ENCODE peak calls at places on chromosomes 6 and 20, in nine cellular contexts. One of them, this sample, is unnamed.
A peak's percentile ranks its signal among the peaks of the same experiment; 100 is the strongest.

GRCh38 chr6:158324136-158324535 is 11.9 kb downstream of the TULP4 start:
- DNase-seq in adrenal gland: no peak
- DNase-seq in prostate gland: no peak
- DNase-seq in right atrium auricular region: no peak
- DNase-seq in gastrocnemius medialis: no peak
- DNase-seq in WERI-Rb-1: no peak
- DNase-seq in brain microvascular endothelial cell: peak; percentile 11
- DNase-seq in CD4-positive, alpha-beta T cell: no peak
- DNase-seq in heart left ventricle: no peak
- DNase-seq in this sample: no peak

GRCh38 chr6:157563611-157564284 is 182.8 kb downstream of the ZDHHC14 start:
- DNase-seq in CD4-positive, alpha-beta T cell: no peak
- DNase-seq in adrenal gland: no peak
- DNase-seq in prostate gland: no peak
- DNase-seq in right atrium auricular region: no peak
- DNase-seq in gastrocnemius medialis: no peak
- DNase-seq in heart left ventricle: no peak
- DNase-seq in WERI-Rb-1: no peak
- DNase-seq in brain microvascular endothelial cell: no peak
- DNase-seq in this sample: no peak

GRCh38 chr6:157381631-157382621 is 936 bp downstream of the ZDHHC14 start:
- DNase-seq in prostate gland: peak; percentile 50
- DNase-seq in CD4-positive, alpha-beta T cell: peak; percentile 36
- DNase-seq in adrenal gland: peak; percentile 61
- DNase-seq in heart left ventricle: peak; percentile 77
- DNase-seq in gastrocnemius medialis: peak; percentile 36
- DNase-seq in WERI-Rb-1: peak; percentile 56
- DNase-seq in right atrium auricular region: peak; percentile 68
- DNase-seq in brain microvascular endothelial cell: peak; percentile 40
- DNase-seq in this sample: no peak

GRCh38 chr6:101397199-101397598 is 3.7 kb downstream of the GRIK2 start:
- DNase-seq in WERI-Rb-1: no peak
- DNase-seq in heart left ventricle: no peak
- DNase-seq in CD4-positive, alpha-beta T cell: no peak
- DNase-seq in adrenal gland: no peak
- DNase-seq in brain microvascular endothelial cell: no peak
- DNase-seq in prostate gland: no peak
- DNase-seq in gastrocnemius medialis: no peak
- DNase-seq in right atrium auricular region: no peak
- DNase-seq in this sample: no peak

GRCh38 chr6:132898376-132898775 is 84.0 kb downstream of the RPS12 start:
- DNase-seq in adrenal gland: no peak
- DNase-seq in prostate gland: no peak
- DNase-seq in WERI-Rb-1: no peak
- DNase-seq in CD4-positive, alpha-beta T cell: no peak
- DNase-seq in brain microvascular endothelial cell: no peak
- DNase-seq in gastrocnemius medialis: no peak
- DNase-seq in heart left ventricle: no peak
- DNase-seq in right atrium auricular region: no peak
- DNase-seq in this sample: no peak

GRCh38 chr6:3329491-3330051 is 70.8 kb downstream of the PSMG4 start:
- DNase-seq in WERI-Rb-1: no peak
- DNase-seq in gastrocnemius medialis: peak; percentile 29
- DNase-seq in adrenal gland: no peak
- DNase-seq in CD4-positive, alpha-beta T cell: no peak
- DNase-seq in heart left ventricle: no peak
- DNase-seq in brain microvascular endothelial cell: no peak
- DNase-seq in right atrium auricular region: no peak
- DNase-seq in prostate gland: no peak
- DNase-seq in this sample: no peak

GRCh38 chr20:47676219-47676721 is 109.0 kb downstream of the SULF2 start:
- DNase-seq in adrenal gland: no peak
- DNase-seq in gastrocnemius medialis: no peak
- DNase-seq in WERI-Rb-1: peak; percentile 38
- DNase-seq in right atrium auricular region: no peak
- DNase-seq in heart left ventricle: no peak
- DNase-seq in CD4-positive, alpha-beta T cell: no peak
- DNase-seq in prostate gland: no peak
- DNase-seq in brain microvascular endothelial cell: no peak
- DNase-seq in this sample: no peak

GRCh38 chr6:131101911-131102680 is 33.2 kb upstream of the AKAP7 start:
- DNase-seq in gastrocnemius medialis: no peak
- DNase-seq in heart left ventricle: no peak
- DNase-seq in adrenal gland: no peak
- DNase-seq in prostate gland: no peak
- DNase-seq in WERI-Rb-1: no peak
- DNase-seq in right atrium auricular region: no peak
- DNase-seq in CD4-positive, alpha-beta T cell: no peak
- DNase-seq in brain microvascular endothelial cell: no peak
- DNase-seq in this sample: no peak

GRCh38 chr6:85278456-85279035 is 171.3 kb upstream of the NT5E start:
- DNase-seq in CD4-positive, alpha-beta T cell: no peak
- DNase-seq in brain microvascular endothelial cell: no peak
- DNase-seq in heart left ventricle: no peak
- DNase-seq in WERI-Rb-1: no peak
- DNase-seq in right atrium auricular region: no peak
- DNase-seq in gastrocnemius medialis: no peak
- DNase-seq in prostate gland: no peak
- DNase-seq in adrenal gland: no peak
- DNase-seq in this sample: no peak

GRCh38 chr20:37968726-37969401 is 64.4 kb downstream of the TTI1 start:
- DNase-seq in heart left ventricle: no peak
- DNase-seq in gastrocnemius medialis: no peak
- DNase-seq in WERI-Rb-1: peak; percentile 48
- DNase-seq in prostate gland: no peak
- DNase-seq in CD4-positive, alpha-beta T cell: no peak
- DNase-seq in brain microvascular endothelial cell: peak; percentile 21
- DNase-seq in right atrium auricular region: peak; percentile 13
- DNase-seq in adrenal gland: peak; percentile 2
- DNase-seq in this sample: no peak

GRCh38 chr20:37994512-37994911 is 38.7 kb downstream of the TTI1 start:
- DNase-seq in right atrium auricular region: no peak
- DNase-seq in CD4-positive, alpha-beta T cell: no peak
- DNase-seq in heart left ventricle: no peak
- DNase-seq in gastrocnemius medialis: peak; percentile 84
- DNase-seq in adrenal gland: peak; percentile 41
- DNase-seq in WERI-Rb-1: no peak
- DNase-seq in brain microvascular endothelial cell: peak; percentile 50
- DNase-seq in prostate gland: peak; percentile 21
- DNase-seq in this sample: no peak

GRCh38 chr6:37582309-37582708 is 82.6 kb upstream of the CCDC167 start:
- DNase-seq in prostate gland: no peak
- DNase-seq in adrenal gland: no peak
- DNase-seq in right atrium auricular region: no peak
- DNase-seq in heart left ventricle: peak; percentile 44
- DNase-seq in CD4-positive, alpha-beta T cell: no peak
- DNase-seq in WERI-Rb-1: no peak
- DNase-seq in gastrocnemius medialis: no peak
- DNase-seq in brain microvascular endothelial cell: no peak
- DNase-seq in this sample: no peak

GRCh38 chr20:25669826-25670422 is 26.7 kb downstream of the ZNF337 start:
- DNase-seq in prostate gland: no peak
- DNase-seq in WERI-Rb-1: peak; percentile 14
- DNase-seq in right atrium auricular region: no peak
- DNase-seq in adrenal gland: no peak
- DNase-seq in brain microvascular endothelial cell: peak; percentile 15
- DNase-seq in gastrocnemius medialis: no peak
- DNase-seq in CD4-positive, alpha-beta T cell: no peak
- DNase-seq in heart left ventricle: no peak
- DNase-seq in this sample: no peak

GRCh38 chr6:42342011-42342553 is 109.6 kb downstream of the TRERF1 start:
- DNase-seq in gastrocnemius medialis: no peak
- DNase-seq in brain microvascular endothelial cell: no peak
- DNase-seq in adrenal gland: no peak
- DNase-seq in right atrium auricular region: no peak
- DNase-seq in prostate gland: no peak
- DNase-seq in heart left ventricle: no peak
- DNase-seq in WERI-Rb-1: no peak
- DNase-seq in CD4-positive, alpha-beta T cell: no peak
- DNase-seq in this sample: no peak

GRCh38 chr6:45187841-45188240 is 140.3 kb upstream of the RUNX2 start:
- DNase-seq in prostate gland: no peak
- DNase-seq in WERI-Rb-1: no peak
- DNase-seq in right atrium auricular region: no peak
- DNase-seq in brain microvascular endothelial cell: peak; percentile 55
- DNase-seq in heart left ventricle: no peak
- DNase-seq in gastrocnemius medialis: no peak
- DNase-seq in CD4-positive, alpha-beta T cell: no peak
- DNase-seq in adrenal gland: no peak
- DNase-seq in this sample: no peak

GRCh38 chr20:33099842-33100538 is 20.5 kb downstream of the BPIFB4 start:
- DNase-seq in prostate gland: no peak
- DNase-seq in heart left ventricle: no peak
- DNase-seq in WERI-Rb-1: no peak
- DNase-seq in CD4-positive, alpha-beta T cell: no peak
- DNase-seq in brain microvascular endothelial cell: no peak
- DNase-seq in right atrium auricular region: peak; percentile 62
- DNase-seq in gastrocnemius medialis: no peak
- DNase-seq in adrenal gland: no peak
- DNase-seq in this sample: no peak

GRCh38 chr6:79518850-79519249 is 18.4 kb downstream of the LCA5 start:
- DNase-seq in CD4-positive, alpha-beta T cell: no peak
- DNase-seq in brain microvascular endothelial cell: no peak
- DNase-seq in prostate gland: no peak
- DNase-seq in right atrium auricular region: no peak
- DNase-seq in adrenal gland: no peak
- DNase-seq in heart left ventricle: no peak
- DNase-seq in WERI-Rb-1: no peak
- DNase-seq in gastrocnemius medialis: no peak
- DNase-seq in this sample: no peak

GRCh38 chr20:51760905-51761544 is 7.2 kb downstream of the ATP9A start:
- DNase-seq in adrenal gland: no peak
- DNase-seq in CD4-positive, alpha-beta T cell: no peak
- DNase-seq in WERI-Rb-1: no peak
- DNase-seq in gastrocnemius medialis: no peak
- DNase-seq in brain microvascular endothelial cell: peak; percentile 48
- DNase-seq in prostate gland: no peak
- DNase-seq in heart left ventricle: no peak
- DNase-seq in right atrium auricular region: no peak
- DNase-seq in this sample: no peak

GRCh38 chr6:46490425-46491200 is 636 bp downstream of the RCAN2 start:
- DNase-seq in prostate gland: no peak
- DNase-seq in right atrium auricular region: no peak
- DNase-seq in heart left ventricle: no peak
- DNase-seq in WERI-Rb-1: peak; percentile 80
- DNase-seq in CD4-positive, alpha-beta T cell: no peak
- DNase-seq in adrenal gland: peak; percentile 43
- DNase-seq in brain microvascular endothelial cell: no peak
- DNase-seq in gastrocnemius medialis: peak; percentile 69
- DNase-seq in this sample: no peak

GRCh38 chr20:13800728-13801134 is 15.9 kb downstream of the NDUFAF5 start:
- DNase-seq in WERI-Rb-1: no peak
- DNase-seq in CD4-positive, alpha-beta T cell: no peak
- DNase-seq in brain microvascular endothelial cell: peak; percentile 69
- DNase-seq in prostate gland: peak; percentile 92
- DNase-seq in gastrocnemius medialis: peak; percentile 91
- DNase-seq in adrenal gland: peak; percentile 63
- DNase-seq in heart left ventricle: peak; percentile 94
- DNase-seq in right atrium auricular region: peak; percentile 79
- DNase-seq in this sample: no peak
- H3K27ac ChIP-seq in WERI-Rb-1: no peak overlapping the region
- H3K27ac ChIP-seq in CD4-positive, alpha-beta T cell: no peak overlapping the region
- H3K27ac ChIP-seq in brain microvascular endothelial cell: no peak overlapping the region
- H3K27ac ChIP-seq in prostate gland: peak overlapping the region; percentile 31
- H3K27ac ChIP-seq in gastrocnemius medialis: peak overlapping the region; percentile 69
- H3K27ac ChIP-seq in adrenal gland: no peak overlapping the region
- H3K27ac ChIP-seq in heart left ventricle: peak overlapping the region; percentile 63
- H3K27ac ChIP-seq in right atrium auricular region: peak overlapping the region; percentile 39
- H3K27ac ChIP-seq in this sample: peak overlapping the region; percentile 14

GRCh38 chr6:112109267-112109666 is 21.9 kb downstream of the FAM229B start:
- DNase-seq in brain microvascular endothelial cell: no peak
- DNase-seq in WERI-Rb-1: no peak
- DNase-seq in heart left ventricle: peak; percentile 32
- DNase-seq in CD4-positive, alpha-beta T cell: no peak
- DNase-seq in prostate gland: no peak
- DNase-seq in right atrium auricular region: no peak
- DNase-seq in adrenal gland: no peak
- DNase-seq in gastrocnemius medialis: no peak
- DNase-seq in this sample: no peak

DNA sequence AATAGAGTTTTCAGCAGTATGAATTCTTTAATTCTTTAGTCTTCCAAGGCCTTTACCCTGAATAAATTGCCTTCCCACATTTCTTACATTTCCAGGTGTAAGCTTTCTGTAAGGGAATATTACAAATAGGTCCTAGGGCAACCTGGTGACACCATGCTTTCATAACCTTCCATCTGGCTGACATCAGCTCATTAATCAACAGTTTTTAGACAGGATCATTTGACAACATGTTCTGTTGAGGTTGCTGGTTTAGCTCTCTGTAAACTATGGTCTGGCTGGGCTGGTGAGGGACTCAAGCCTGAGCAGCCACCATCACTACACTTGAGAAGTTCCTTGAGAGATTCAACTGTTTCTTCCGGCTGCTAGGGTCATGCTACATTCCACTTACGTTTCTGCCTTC is 19.2 kb downstream of the FAM229B start:
- DNase-seq in prostate gland: no peak
- DNase-seq in heart left ventricle: no peak
- DNase-seq in gastrocnemius medialis: no peak
- DNase-seq in right atrium auricular region: no peak
- DNase-seq in brain microvascular endothelial cell: no peak
- DNase-seq in CD4-positive, alpha-beta T cell: no peak
- DNase-seq in WERI-Rb-1: no peak
- DNase-seq in adrenal gland: no peak
- DNase-seq in this sample: no peak
- H3K27ac ChIP-seq in prostate gland: no peak overlapping the region
- H3K27ac ChIP-seq in heart left ventricle: no peak overlapping the region
- H3K27ac ChIP-seq in gastrocnemius medialis: no peak overlapping the region
- H3K27ac ChIP-seq in right atrium auricular region: no peak overlapping the region
- H3K27ac ChIP-seq in brain microvascular endothelial cell: no peak overlapping the region
- H3K27ac ChIP-seq in CD4-positive, alpha-beta T cell: no peak overlapping the region
- H3K27ac ChIP-seq in WERI-Rb-1: no peak overlapping the region
- H3K27ac ChIP-seq in adrenal gland: no peak overlapping the region
- H3K27ac ChIP-seq in this sample: no peak overlapping the region

GRCh38 chr6:76817429-76817828 is 645.9 kb downstream of the HTR1B start:
- DNase-seq in heart left ventricle: no peak
- DNase-seq in adrenal gland: no peak
- DNase-seq in prostate gland: no peak
- DNase-seq in right atrium auricular region: no peak
- DNase-seq in WERI-Rb-1: no peak
- DNase-seq in gastrocnemius medialis: no peak
- DNase-seq in brain microvascular endothelial cell: no peak
- DNase-seq in CD4-positive, alpha-beta T cell: no peak
- DNase-seq in this sample: no peak
- H3K27ac ChIP-seq in heart left ventricle: no peak overlapping the region
- H3K27ac ChIP-seq in adrenal gland: no peak overlapping the region
- H3K27ac ChIP-seq in prostate gland: no peak overlapping the region
- H3K27ac ChIP-seq in right atrium auricular region: no peak overlapping the region
- H3K27ac ChIP-seq in WERI-Rb-1: no peak overlapping the region
- H3K27ac ChIP-seq in gastrocnemius medialis: no peak overlapping the region
- H3K27ac ChIP-seq in brain microvascular endothelial cell: no peak overlapping the region
- H3K27ac ChIP-seq in CD4-positive, alpha-beta T cell: no peak overlapping the region
- H3K27ac ChIP-seq in this sample: no peak overlapping the region

DNA sequence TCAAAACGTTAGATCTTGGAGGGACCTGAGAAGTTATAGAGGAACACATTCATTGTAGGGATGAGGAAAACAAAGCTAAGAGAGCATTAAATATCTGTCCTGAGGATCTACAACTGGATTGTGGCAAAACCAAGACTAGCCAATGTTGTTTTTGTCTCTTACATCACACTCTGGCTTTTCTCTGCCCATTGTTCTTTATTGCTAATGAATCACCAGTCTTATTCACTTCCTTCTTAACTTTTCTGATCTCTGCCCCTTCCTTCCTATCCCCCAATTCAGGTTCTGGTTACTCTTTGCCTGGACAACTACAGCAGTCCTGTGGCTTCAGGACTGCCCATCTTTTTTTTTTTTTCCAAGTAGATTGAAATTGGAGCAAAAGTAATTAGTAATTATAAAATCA is 57.0 kb upstream of the PREP start:
- DNase-seq in prostate gland: no peak
- DNase-seq in gastrocnemius medialis: no peak
- DNase-seq in WERI-Rb-1: no peak
- DNase-seq in adrenal gland: no peak
- DNase-seq in right atrium auricular region: no peak
- DNase-seq in brain microvascular endothelial cell: peak; percentile 53
- DNase-seq in CD4-positive, alpha-beta T cell: no peak
- DNase-seq in heart left ventricle: no peak
- DNase-seq in this sample: no peak
- H3K27ac ChIP-seq in prostate gland: no peak overlapping the region
- H3K27ac ChIP-seq in gastrocnemius medialis: no peak overlapping the region
- H3K27ac ChIP-seq in WERI-Rb-1: no peak overlapping the region
- H3K27ac ChIP-seq in adrenal gland: no peak overlapping the region
- H3K27ac ChIP-seq in right atrium auricular region: no peak overlapping the region
- H3K27ac ChIP-seq in brain microvascular endothelial cell: peak overlapping the region; percentile 44
- H3K27ac ChIP-seq in CD4-positive, alpha-beta T cell: no peak overlapping the region
- H3K27ac ChIP-seq in heart left ventricle: no peak overlapping the region
- H3K27ac ChIP-seq in this sample: no peak overlapping the region

This sample was measured in ascending aorta.